ENCODE peak calls at places on chromosomes 11 and 22, in six cellular contexts. P is Peyer's patch, D is tibial nerve, N is uterus, Q is ovary, S is right lobe of liver. H is an unnamed sample. For H3K4me1, the result is how much of the 10 kb centered on the place peaks cover.

GRCh38 chr11:81495699-81496292 is 1237.9 kb downstream of the FAM181B start:
- DNase-seq in P (no peak), D (no peak), N (no peak), Q (no peak), S (no peak), H (no peak)

GRCh38 chr11:45209480-45209879 is 63.0 kb downstream of the PRDM11 start:
- DNase-seq in P (no peak), D (no peak), N (no peak), Q (no peak), S (no peak), H (no peak)

GRCh38 chr11:75689861-75690641 is 21.2 kb upstream of the MAP6 start:
- DNase-seq in P (no peak), D (no peak), N (no peak), Q (no peak), S (no peak), H (no peak)

GRCh38 chr11:17473071-17473744 is 3.4 kb downstream of the ABCC8 start:
- DNase-seq in P (no peak), D (no peak), N (no peak), Q (no peak), S (no peak), H (no peak)

GRCh38 chr11:121449123-121449522 is 3.0 kb upstream of the SORL1 start:
- DNase-seq in P (no peak), D (no peak), N (no peak), Q (no peak), S (no peak), H (no peak)

GRCh38 chr22:40401532-40401931 is 31.1 kb downstream of the SGSM3 start:
- DNase-seq in P (no peak), D (no peak), N (no peak), Q (no peak), S (no peak), H (no peak)

GRCh38 chr11:133082851-133083488 is 449.3 kb downstream of the OPCML start:
- DNase-seq in P (peak), D (peak), N (no peak), Q (peak), S (peak), H (no peak)

GRCh38 chr11:124070906-124071621 is 29.9 kb upstream of the OR10G7 start:
- DNase-seq in P (peak), D (peak), N (peak), Q (peak), S (peak), H (peak)

GRCh38 chr11:64356498-64357411 is 2.2 kb upstream of the RPS6KA4 start:
- DNase-seq in P (no peak), D (no peak), N (no peak), Q (no peak), S (no peak), H (peak)

GRCh38 chr11:63622318-63622717 is 8.1 kb upstream of the PLAAT3 start:
- DNase-seq in P (no peak), D (no peak), N (no peak), Q (no peak), S (no peak), H (no peak)

GRCh38 chr11:76229690-76230240 is 23.5 kb upstream of the WNT11 start:
- DNase-seq in P (no peak), D (no peak), N (no peak), Q (no peak), S (peak), H (no peak)

GRCh38 chr11:110896358-110896757 is 184.1 kb upstream of the ARHGAP20 start:
- DNase-seq in P (no peak), D (no peak), N (no peak), Q (no peak), S (no peak), H (no peak)

GRCh38 chr11:3153291-3153861 is 11.7 kb downstream of the OSBPL5 start:
- DNase-seq in P (peak), D (peak), N (peak), Q (peak), S (no peak), H (no peak)

GRCh38 chr11:22733433-22733832 is 67.0 kb downstream of the GAS2 start:
- DNase-seq in P (no peak), D (no peak), N (no peak), Q (no peak), S (no peak), H (no peak)

GRCh38 chr22:38699784-38700183 is 959 bp downstream of the JOSD1 start:
- DNase-seq in P (no peak), D (no peak), N (no peak), Q (no peak), S (no peak), H (no peak)

GRCh38 chr11:103709366-103709765 is 327.1 kb upstream of the DDI1 start:
- DNase-seq in P (no peak), D (no peak), N (no peak), Q (no peak), S (no peak), H (no peak)

GRCh38 chr11:125428486-125429173 is 67.4 kb downstream of the FEZ1 start:
- DNase-seq in P (no peak), D (no peak), N (no peak), Q (no peak), S (no peak), H (no peak)

GRCh38 chr11:61358566-61358965 is 3.1 kb downstream of the CYB561A3 start:
- DNase-seq in P (no peak), D (no peak), N (no peak), Q (no peak), S (no peak), H (no peak)

GRCh38 chr11:103623933-103624332 is 412.5 kb upstream of the DDI1 start:
- DNase-seq in P (no peak), D (no peak), N (no peak), Q (no peak), S (no peak), H (no peak)

GRCh38 chr11:8689726-8690255 is 7.2 kb downstream of the RPL27A start:
- DNase-seq in P (no peak), D (no peak), N (no peak), Q (no peak), S (no peak), H (peak)

GRCh38 chr11:15179167-15179566 is 64.4 kb downstream of the INSC start:
- DNase-seq in P (no peak), D (no peak), N (no peak), Q (no peak), S (no peak), H (no peak)

GRCh38 chr11:129190087-129190486 is 2.0 kb downstream of the ARHGAP32 start:
- DNase-seq in P (no peak), D (no peak), N (no peak), Q (no peak), S (no peak), H (no peak)

GRCh38 chr11:128188346-128189115 is 398.8 kb downstream of the ETS1 start:
- DNase-seq in P (no peak), D (no peak), N (no peak), Q (no peak), S (no peak), H (no peak)

GRCh38 chr11:1234054-1234720 is 11.3 kb downstream of the MUC5B start:
- DNase-seq in P (no peak), D (no peak), N (no peak), Q (no peak), S (peak), H (peak)

GRCh38 chr11:121024989-121025388 is 1.1 kb downstream of the TBCEL start:
- DNase-seq in P (no peak), D (no peak), N (no peak), Q (no peak), S (no peak), H (no peak)

GRCh38 chr11:97989121-97989520 is 1031.6 kb upstream of the CNTN5 start:
- DNase-seq in P (no peak), D (no peak), N (no peak), Q (no peak), S (no peak), H (no peak)

GRCh38 chr11:115961168-115962003 is 457.2 kb upstream of the CADM1 start:
- DNase-seq in P (no peak), D (no peak), N (no peak), Q (peak), S (no peak), H (no peak)

GRCh38 chr11:6433998-6434650 is 6.7 kb downstream of the HPX start:
- DNase-seq in P (no peak), D (no peak), N (no peak), Q (no peak), S (no peak), H (no peak)

GRCh38 chr11:79198898-79199250 is 242.0 kb downstream of the TENM4 start:
- DNase-seq in P (no peak), D (no peak), N (no peak), Q (no peak), S (no peak), H (no peak)

GRCh38 chr11:8030526-8031247 is 43.5 kb downstream of the EIF3F start:
- DNase-seq in P (no peak), D (no peak), N (no peak), Q (no peak), S (no peak), H (no peak)

GRCh38 chr11:133955091-133955846 is 1.5 kb downstream of the IGSF9B start:
- DNase-seq in P (no peak), D (no peak), N (peak), Q (peak), S (no peak), H (no peak)

GRCh38 chr11:103736323-103736722 is 300.1 kb upstream of the DDI1 start:
- DNase-seq in P (no peak), D (no peak), N (no peak), Q (no peak), S (no peak), H (no peak)

GRCh38 chr22:20240900-20241299 is 27.2 kb downstream of the RTN4R start:
- DNase-seq in P (no peak), D (no peak), N (no peak), Q (no peak), S (no peak), H (no peak)

GRCh38 chr11:118057424-118058145 is 19.3 kb upstream of the TMPRSS4 start:
- DNase-seq in P (no peak), D (no peak), N (no peak), Q (no peak), S (no peak), H (peak)

GRCh38 chr11:26021026-26021425 is 310.9 kb upstream of the ANO3 start:
- DNase-seq in P (no peak), D (no peak), N (no peak), Q (no peak), S (no peak), H (no peak)

GRCh38 chr22:41302016-41302767 is 867 bp downstream of the ZC3H7B start:
- DNase-seq in P (no peak), D (no peak), N (no peak), Q (peak), S (peak), H (no peak)

GRCh38 chr22:27937453-27937852 is 18.4 kb upstream of the PITPNB start:
- DNase-seq in P (no peak), D (no peak), N (no peak), Q (no peak), S (no peak), H (no peak)

DNA sequence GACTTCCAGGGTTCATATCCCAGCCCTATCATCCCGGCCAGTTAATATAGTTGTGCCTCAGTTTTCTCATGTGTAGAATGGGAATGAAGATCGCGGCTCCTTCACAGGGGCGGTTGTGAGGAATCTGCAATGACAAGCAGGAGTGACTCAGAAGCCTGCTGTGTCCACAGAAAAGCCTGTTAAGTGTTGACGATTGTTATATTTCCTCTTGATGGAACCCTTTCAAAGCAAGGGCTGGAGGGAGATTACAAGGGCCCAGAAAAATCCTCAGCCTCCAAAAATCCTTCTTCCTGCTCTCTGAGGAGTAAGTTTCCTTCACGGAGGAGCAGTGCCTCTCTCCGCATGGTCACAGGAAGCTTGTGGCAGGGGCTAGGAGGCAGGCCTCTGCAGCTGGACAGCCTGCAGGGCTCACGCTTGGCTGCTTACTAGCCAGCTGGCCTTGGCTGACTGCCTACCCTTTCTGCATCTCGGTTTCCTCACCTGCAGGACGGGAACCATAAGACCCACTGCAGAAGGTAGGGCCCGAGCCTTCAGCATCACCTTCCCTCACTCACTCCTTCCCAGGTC is 63.4 kb downstream of the CACNG2 start:
- DNase-seq in P (no peak), D (no peak), N (no peak), Q (no peak), S (no peak), H (no peak)
- H3K4me1 ChIP-seq in P (under half), D (under half), N (under half), Q (under half), S (under half), H (under half)

GRCh38 chr22:30908051-30908461 is 60.5 kb downstream of the MORC2 start:
- DNase-seq in P (no peak), D (no peak), N (no peak), Q (no peak), S (no peak), H (no peak)

GRCh38 chr22:30903876-30904460 is 64.6 kb downstream of the MORC2 start:
- DNase-seq in P (no peak), D (no peak), N (no peak), Q (no peak), S (no peak), H (no peak)

GRCh38 chr22:30906946-30907345 is 61.6 kb downstream of the MORC2 start:
- DNase-seq in P (no peak), D (no peak), N (no peak), Q (no peak), S (no peak), H (no peak)

GRCh38 chr22:30905696-30906341 is 62.8 kb downstream of the MORC2 start:
- DNase-seq in P (no peak), D (no peak), N (no peak), Q (no peak), S (no peak), H (no peak)

DNA sequence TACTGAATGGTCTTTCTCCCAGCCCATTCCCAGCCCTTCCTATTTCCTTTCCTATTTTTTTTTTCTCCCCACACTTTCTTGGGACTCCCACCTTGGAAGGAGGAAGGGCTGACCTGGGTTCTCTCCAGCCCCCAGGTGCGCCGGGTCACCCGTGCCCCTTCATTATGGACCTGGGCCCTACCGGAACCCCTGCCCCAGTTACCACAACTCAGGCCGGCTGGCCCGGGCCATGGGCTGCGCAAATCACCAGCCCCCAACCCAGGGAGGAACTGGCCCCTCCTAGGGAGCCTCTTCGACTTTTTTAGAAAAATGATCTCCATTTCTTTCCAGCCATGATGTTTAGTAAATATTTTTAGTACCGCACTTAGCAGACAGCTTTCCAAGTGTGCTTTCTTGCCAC is 62.2 kb downstream of the MORC2 start:
- DNase-seq in P (no peak), D (no peak), N (no peak), Q (no peak), S (no peak), H (no peak)
- H3K27ac ChIP-seq in P (no peak), D (no peak), N (no peak), Q (no peak), S (no peak), H (no peak)

DNA sequence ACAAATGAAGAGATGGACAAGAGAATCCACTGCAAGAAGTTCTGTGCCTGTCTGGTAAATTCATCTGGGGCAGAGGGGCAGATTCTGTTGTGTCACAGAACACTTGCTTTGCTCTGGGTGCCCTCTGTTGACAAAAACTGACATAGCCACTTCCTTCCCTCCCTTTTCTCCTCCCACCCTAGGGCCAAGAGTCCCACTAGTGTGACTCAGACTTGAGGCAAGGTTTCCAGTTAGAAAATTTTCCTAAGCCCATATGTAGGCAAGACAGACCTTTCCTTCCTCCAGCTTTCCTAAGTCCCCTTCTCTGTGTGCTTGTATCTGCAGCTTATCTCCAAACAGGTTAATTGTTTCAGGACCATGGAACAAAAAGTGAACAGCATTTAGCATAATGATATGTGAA is 106.8 kb downstream of the RBFOX2 start:
- DNase-seq in P (no peak), D (peak), N (peak), Q (no peak), S (no peak), H (no peak)
- TF ChIP-seq POLR2A in P (no peak), D (no peak), N (no peak), Q (no peak), S (no peak), H (no peak)

GRCh38 chr22:42644422-42645340 is 4.3 kb upstream of the ATP5MGL start:
- DNase-seq in P (no peak), D (peak), N (peak), Q (peak), S (no peak), H (no peak)
- H3K4me1 ChIP-seq in P (half or more), D (half or more), N (under half), Q (under half), S (under half), H (half or more)

GRCh38 chr22:50640857-50641647 is 13.1 kb upstream of the ARSA start:
- DNase-seq in P (no peak), D (no peak), N (no peak), Q (no peak), S (no peak), H (peak)

DNA sequence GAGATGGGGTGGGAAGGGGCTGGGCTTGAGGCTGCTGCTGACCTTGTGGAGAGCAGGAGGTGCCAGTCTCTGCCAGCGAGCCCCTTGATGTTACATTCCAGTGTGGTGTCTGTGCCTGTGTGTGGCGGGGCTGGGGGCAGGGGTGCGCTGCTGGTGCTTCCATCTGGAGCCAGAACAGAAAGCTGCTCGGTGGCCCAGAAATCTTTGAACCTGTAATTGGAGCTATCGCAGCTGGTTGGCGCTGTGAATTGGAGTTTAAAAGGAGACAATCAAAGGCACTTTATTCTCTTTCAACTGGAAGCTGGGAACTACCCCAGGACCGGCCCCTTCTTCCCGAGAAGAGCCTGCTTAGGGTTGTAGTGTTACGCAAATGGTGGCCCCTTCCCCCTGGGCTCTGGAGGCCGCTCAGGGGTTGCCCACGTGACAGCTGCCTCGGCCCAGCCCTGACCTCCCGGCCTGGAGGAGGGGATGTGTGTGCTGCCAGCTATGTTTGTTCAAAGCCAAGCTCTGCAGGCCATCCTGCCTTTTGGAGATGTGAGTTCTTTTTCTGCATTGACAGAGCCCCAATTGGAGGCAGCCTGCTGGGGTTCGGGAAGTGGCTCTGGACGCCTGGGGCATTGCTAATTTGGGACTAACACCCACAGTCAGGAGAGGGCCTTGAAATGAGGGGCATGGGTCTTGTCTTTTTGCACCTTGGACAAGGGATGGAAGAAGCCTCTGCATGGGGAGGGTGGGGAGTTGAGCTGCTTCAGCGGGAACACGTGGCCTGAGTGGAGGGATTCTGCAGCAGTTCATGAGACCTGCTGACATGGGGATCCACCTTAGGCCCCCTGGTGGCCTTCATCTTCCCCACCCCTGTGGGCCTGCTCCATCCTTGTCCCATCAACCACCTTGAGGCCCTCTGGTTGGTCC is 14.0 kb upstream of the ARSA start:
- DNase-seq in P (no peak), D (no peak), N (peak), Q (peak), S (peak), H (no peak)
- H3K27ac ChIP-seq in P (no peak), D (no peak), N (peak), Q (no peak), S (peak), H (no peak)